ENCODE peak calls at places on chromosomes 7 and 10, in eight cellular contexts. One of them, this sample, is unnamed.

GRCh38 chr7:103636153-103636552 is 190.1 kb upstream of the SLC26A5 start:
- DNase-seq in uterus: no peak
- DNase-seq in A549: no peak
- DNase-seq in HAP-1: no peak
- DNase-seq in retinal pigment epithelial cell: no peak
- DNase-seq in aorta: no peak
- DNase-seq in skeletal muscle cell: no peak
- DNase-seq in cardiac muscle cell: peak
- DNase-seq in this sample: no peak

GRCh38 chr10:14008648-14009072 is 322.1 kb downstream of the FRMD4A start:
- DNase-seq in uterus: no peak
- DNase-seq in HAP-1: no peak
- DNase-seq in skeletal muscle cell: no peak
- DNase-seq in cardiac muscle cell: no peak
- DNase-seq in aorta: no peak
- DNase-seq in A549: no peak
- DNase-seq in retinal pigment epithelial cell: no peak
- DNase-seq in this sample: no peak

GRCh38 chr10:5466451-5466996 is 32.8 kb downstream of the CALML5 start:
- DNase-seq in A549: no peak
- DNase-seq in uterus: peak
- DNase-seq in HAP-1: no peak
- DNase-seq in aorta: no peak
- DNase-seq in retinal pigment epithelial cell: no peak
- DNase-seq in skeletal muscle cell: peak
- DNase-seq in cardiac muscle cell: peak
- DNase-seq in this sample: no peak

GRCh38 chr7:8511810-8512209 is 78.4 kb downstream of the NXPH1 start:
- DNase-seq in aorta: no peak
- DNase-seq in retinal pigment epithelial cell: no peak
- DNase-seq in cardiac muscle cell: no peak
- DNase-seq in A549: no peak
- DNase-seq in skeletal muscle cell: peak
- DNase-seq in HAP-1: no peak
- DNase-seq in uterus: no peak
- DNase-seq in this sample: no peak

GRCh38 chr10:130138479-130138866 is 2.3 kb downstream of the GLRX3 start:
- DNase-seq in aorta: no peak
- DNase-seq in retinal pigment epithelial cell: peak
- DNase-seq in uterus: no peak
- DNase-seq in cardiac muscle cell: peak
- DNase-seq in skeletal muscle cell: no peak
- DNase-seq in HAP-1: no peak
- DNase-seq in A549: peak
- DNase-seq in this sample: no peak

GRCh38 chr7:88386757-88387156 is 80.1 kb upstream of the STEAP4 start:
- DNase-seq in aorta: no peak
- DNase-seq in retinal pigment epithelial cell: no peak
- DNase-seq in skeletal muscle cell: no peak
- DNase-seq in A549: no peak
- DNase-seq in cardiac muscle cell: no peak
- DNase-seq in uterus: no peak
- DNase-seq in HAP-1: peak
- DNase-seq in this sample: no peak

GRCh38 chr7:151125835-151126481 is 39.7 kb downstream of the AGAP3 start:
- DNase-seq in uterus: no peak
- DNase-seq in cardiac muscle cell: peak
- DNase-seq in HAP-1: no peak
- DNase-seq in aorta: no peak
- DNase-seq in retinal pigment epithelial cell: no peak
- DNase-seq in skeletal muscle cell: no peak
- DNase-seq in A549: no peak
- DNase-seq in this sample: no peak

GRCh38 chr10:14296081-14296709 is 34.5 kb downstream of the FRMD4A start:
- DNase-seq in retinal pigment epithelial cell: no peak
- DNase-seq in cardiac muscle cell: peak
- DNase-seq in A549: no peak
- DNase-seq in uterus: no peak
- DNase-seq in aorta: peak
- DNase-seq in HAP-1: no peak
- DNase-seq in skeletal muscle cell: no peak
- DNase-seq in this sample: no peak

GRCh38 chr7:21106296-21106732 is 319.6 kb upstream of the SP8 start:
- DNase-seq in retinal pigment epithelial cell: no peak
- DNase-seq in HAP-1: no peak
- DNase-seq in aorta: no peak
- DNase-seq in skeletal muscle cell: no peak
- DNase-seq in cardiac muscle cell: no peak
- DNase-seq in A549: no peak
- DNase-seq in uterus: no peak
- DNase-seq in this sample: no peak

GRCh38 chr10:49783645-49784044 is 21.5 kb upstream of the OGDHL start:
- DNase-seq in retinal pigment epithelial cell: no peak
- DNase-seq in A549: no peak
- DNase-seq in cardiac muscle cell: no peak
- DNase-seq in aorta: no peak
- DNase-seq in uterus: no peak
- DNase-seq in skeletal muscle cell: no peak
- DNase-seq in HAP-1: no peak
- DNase-seq in this sample: no peak

GRCh38 chr7:494261-494687 is 25.4 kb downstream of the PDGFA start:
- DNase-seq in A549: no peak
- DNase-seq in retinal pigment epithelial cell: no peak
- DNase-seq in HAP-1: no peak
- DNase-seq in uterus: no peak
- DNase-seq in skeletal muscle cell: no peak
- DNase-seq in cardiac muscle cell: no peak
- DNase-seq in aorta: peak
- DNase-seq in this sample: no peak

GRCh38 chr10:28679941-28680752 is 2.8 kb downstream of the BAMBI start:
- DNase-seq in retinal pigment epithelial cell: no peak
- DNase-seq in skeletal muscle cell: no peak
- DNase-seq in aorta: no peak
- DNase-seq in HAP-1: peak
- DNase-seq in cardiac muscle cell: peak
- DNase-seq in uterus: no peak
- DNase-seq in A549: peak
- DNase-seq in this sample: no peak

GRCh38 chr10:12594448-12594944 is 245.1 kb downstream of the CAMK1D start:
- DNase-seq in A549: no peak
- DNase-seq in HAP-1: no peak
- DNase-seq in aorta: no peak
- DNase-seq in skeletal muscle cell: no peak
- DNase-seq in retinal pigment epithelial cell: no peak
- DNase-seq in cardiac muscle cell: no peak
- DNase-seq in uterus: no peak
- DNase-seq in this sample: no peak

GRCh38 chr7:155166673-155167370 is 96.7 kb downstream of the HTR5A start:
- DNase-seq in skeletal muscle cell: peak
- DNase-seq in aorta: no peak
- DNase-seq in HAP-1: no peak
- DNase-seq in retinal pigment epithelial cell: no peak
- DNase-seq in A549: no peak
- DNase-seq in cardiac muscle cell: peak
- DNase-seq in uterus: peak
- DNase-seq in this sample: no peak

GRCh38 chr7:108442039-108442568 is 14.1 kb downstream of the NRCAM start:
- DNase-seq in A549: peak
- DNase-seq in HAP-1: no peak
- DNase-seq in skeletal muscle cell: peak
- DNase-seq in uterus: no peak
- DNase-seq in aorta: no peak
- DNase-seq in cardiac muscle cell: no peak
- DNase-seq in retinal pigment epithelial cell: no peak
- DNase-seq in this sample: no peak

GRCh38 chr7:143284591-143285453 is at the start of gene TMEM139:
- DNase-seq in HAP-1: no peak
- DNase-seq in uterus: no peak
- DNase-seq in cardiac muscle cell: no peak
- DNase-seq in skeletal muscle cell: no peak
- DNase-seq in retinal pigment epithelial cell: no peak
- DNase-seq in aorta: no peak
- DNase-seq in A549: no peak
- DNase-seq in this sample: no peak
- H3K4me3 ChIP-seq in HAP-1: no peak
- H3K4me3 ChIP-seq in uterus: no peak
- H3K4me3 ChIP-seq in cardiac muscle cell: no peak
- H3K4me3 ChIP-seq in skeletal muscle cell: no peak
- H3K4me3 ChIP-seq in retinal pigment epithelial cell: peak
- H3K4me3 ChIP-seq in aorta: no peak
- H3K4me3 ChIP-seq in A549: no peak
- H3K4me3 ChIP-seq in this sample: no peak

GRCh38 chr10:73779018-73779417 is 2.8 kb upstream of the CHCHD1 start:
- DNase-seq in cardiac muscle cell: no peak
- DNase-seq in skeletal muscle cell: no peak
- DNase-seq in aorta: peak
- DNase-seq in uterus: no peak
- DNase-seq in retinal pigment epithelial cell: no peak
- DNase-seq in HAP-1: no peak
- DNase-seq in A549: no peak
- DNase-seq in this sample: no peak

GRCh38 chr10:73771722-73772279 is 10.0 kb upstream of the CHCHD1 start:
- DNase-seq in aorta: peak
- DNase-seq in cardiac muscle cell: peak
- DNase-seq in A549: peak
- DNase-seq in skeletal muscle cell: peak
- DNase-seq in HAP-1: no peak
- DNase-seq in uterus: peak
- DNase-seq in retinal pigment epithelial cell: no peak
- DNase-seq in this sample: no peak

GRCh38 chr10:73772280-73773151 is 9.3 kb upstream of the CHCHD1 start:
- DNase-seq in HAP-1: peak
- DNase-seq in uterus: peak
- DNase-seq in aorta: peak
- DNase-seq in cardiac muscle cell: peak
- DNase-seq in A549: peak
- DNase-seq in skeletal muscle cell: peak
- DNase-seq in retinal pigment epithelial cell: no peak
- DNase-seq in this sample: peak

GRCh38 chr10:73773152-73773879 is 8.5 kb upstream of the CHCHD1 start:
- DNase-seq in retinal pigment epithelial cell: no peak
- DNase-seq in skeletal muscle cell: no peak
- DNase-seq in cardiac muscle cell: no peak
- DNase-seq in A549: no peak
- DNase-seq in uterus: no peak
- DNase-seq in aorta: no peak
- DNase-seq in HAP-1: no peak
- DNase-seq in this sample: no peak

GRCh38 chr10:73774637-73775036 is 7.2 kb upstream of the CHCHD1 start:
- DNase-seq in A549: peak
- DNase-seq in cardiac muscle cell: peak
- DNase-seq in skeletal muscle cell: no peak
- DNase-seq in uterus: no peak
- DNase-seq in HAP-1: no peak
- DNase-seq in aorta: no peak
- DNase-seq in retinal pigment epithelial cell: no peak
- DNase-seq in this sample: no peak
- H3K4me3 ChIP-seq in A549: peak
- H3K4me3 ChIP-seq in cardiac muscle cell: peak
- H3K4me3 ChIP-seq in skeletal muscle cell: peak
- H3K4me3 ChIP-seq in uterus: no peak
- H3K4me3 ChIP-seq in HAP-1: no peak
- H3K4me3 ChIP-seq in aorta: no peak
- H3K4me3 ChIP-seq in retinal pigment epithelial cell: peak
- H3K4me3 ChIP-seq in this sample: peak

GRCh38 chr7:130489140-130489967 is 2.5 kb upstream of the MEST start:
- DNase-seq in skeletal muscle cell: peak
- DNase-seq in retinal pigment epithelial cell: peak
- DNase-seq in aorta: no peak
- DNase-seq in A549: no peak
- DNase-seq in HAP-1: no peak
- DNase-seq in cardiac muscle cell: peak
- DNase-seq in uterus: no peak
- DNase-seq in this sample: no peak

GRCh38 chr7:130491841-130492518 is at the start of gene MEST:
- DNase-seq in skeletal muscle cell: no peak
- DNase-seq in aorta: no peak
- DNase-seq in HAP-1: peak
- DNase-seq in cardiac muscle cell: peak
- DNase-seq in A549: no peak
- DNase-seq in retinal pigment epithelial cell: no peak
- DNase-seq in uterus: no peak
- DNase-seq in this sample: no peak

GRCh38 chr7:130488376-130489139 is 3.3 kb upstream of the MEST start:
- DNase-seq in skeletal muscle cell: no peak
- DNase-seq in aorta: no peak
- DNase-seq in uterus: no peak
- DNase-seq in A549: no peak
- DNase-seq in cardiac muscle cell: peak
- DNase-seq in HAP-1: no peak
- DNase-seq in retinal pigment epithelial cell: no peak
- DNase-seq in this sample: no peak

GRCh38 chr7:130490888-130491771 is 755 bp upstream of the MEST start:
- DNase-seq in HAP-1: peak
- DNase-seq in skeletal muscle cell: no peak
- DNase-seq in aorta: peak
- DNase-seq in cardiac muscle cell: peak
- DNase-seq in retinal pigment epithelial cell: no peak
- DNase-seq in A549: no peak
- DNase-seq in uterus: peak
- DNase-seq in this sample: no peak

GRCh38 chr7:130490287-130490686 is 1.6 kb upstream of the MEST start:
- DNase-seq in skeletal muscle cell: no peak
- DNase-seq in cardiac muscle cell: peak
- DNase-seq in aorta: no peak
- DNase-seq in retinal pigment epithelial cell: no peak
- DNase-seq in A549: no peak
- DNase-seq in uterus: no peak
- DNase-seq in HAP-1: no peak
- DNase-seq in this sample: no peak
- H3K4me3 ChIP-seq in skeletal muscle cell: no peak
- H3K4me3 ChIP-seq in cardiac muscle cell: peak
- H3K4me3 ChIP-seq in aorta: no peak
- H3K4me3 ChIP-seq in retinal pigment epithelial cell: peak
- H3K4me3 ChIP-seq in A549: no peak
- H3K4me3 ChIP-seq in uterus: no peak
- H3K4me3 ChIP-seq in HAP-1: no peak
- H3K4me3 ChIP-seq in this sample: peak

DNA sequence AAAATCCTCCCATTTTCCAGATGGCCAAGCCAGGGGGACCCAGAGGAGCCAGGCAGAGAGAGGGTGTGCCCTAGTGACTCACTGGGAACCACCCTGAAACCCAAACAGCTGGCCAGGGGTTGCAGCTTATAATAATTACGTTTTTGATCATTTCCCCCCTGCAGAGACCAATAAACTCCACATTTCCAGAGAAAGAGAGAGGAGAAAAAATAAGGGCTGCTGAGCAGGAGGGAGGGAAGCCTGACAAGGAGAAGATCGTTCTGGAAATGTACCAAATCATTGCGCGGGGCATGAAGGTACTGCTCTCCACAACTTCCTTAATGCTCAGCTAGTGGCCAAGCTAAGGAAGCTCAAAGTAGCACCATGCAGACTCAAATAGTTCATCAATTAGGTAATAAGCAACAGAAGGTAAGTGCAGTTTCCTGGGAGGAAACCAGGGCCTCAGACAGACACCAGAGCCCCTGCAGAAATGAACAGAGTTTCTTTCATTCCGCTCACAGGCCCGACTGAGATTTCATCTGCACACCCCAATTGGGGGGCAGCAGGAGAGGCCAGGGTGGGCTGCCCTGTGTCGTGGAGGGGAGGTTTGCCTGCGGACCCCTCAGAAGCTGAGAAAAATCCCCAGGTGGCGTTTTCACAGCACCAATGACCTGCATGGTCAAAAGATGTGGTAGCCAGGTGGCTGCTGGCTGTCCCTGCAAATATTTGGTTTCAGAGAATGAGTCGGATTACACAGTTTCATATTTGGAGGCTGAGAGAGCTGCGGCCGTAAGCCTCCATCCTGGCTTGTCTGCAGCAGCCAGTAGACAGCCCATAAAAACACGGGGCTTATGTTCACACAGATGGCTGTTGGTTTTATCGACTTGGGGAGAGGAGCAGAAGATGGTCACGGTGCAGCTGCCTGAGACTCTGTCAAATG is 153.2 kb upstream of the LYZL2 start:
- DNase-seq in aorta: no peak
- DNase-seq in cardiac muscle cell: peak
- DNase-seq in retinal pigment epithelial cell: no peak
- DNase-seq in HAP-1: no peak
- DNase-seq in skeletal muscle cell: peak
- DNase-seq in A549: no peak
- DNase-seq in uterus: no peak
- DNase-seq in this sample: no peak
- H3K4me3 ChIP-seq in aorta: no peak
- H3K4me3 ChIP-seq in cardiac muscle cell: no peak
- H3K4me3 ChIP-seq in retinal pigment epithelial cell: no peak
- H3K4me3 ChIP-seq in HAP-1: no peak
- H3K4me3 ChIP-seq in skeletal muscle cell: no peak
- H3K4me3 ChIP-seq in A549: no peak
- H3K4me3 ChIP-seq in uterus: no peak
- H3K4me3 ChIP-seq in this sample: no peak